ENCODE peak calls at places on chromosomes 5 and 9, in four cellular contexts. One of them, this sample, is unnamed. For H3K4me1 and H3K36me3, the result is how much of the 10 kb centered on the place peaks cover.

GRCh38 chr5:120465281-120465961 is 1.3 kb downstream of the PRR16 start:
- DNase-seq in sigmoid colon: peak
- DNase-seq in GM23338: peak
- DNase-seq in mammary epithelial cell: peak
- DNase-seq in this sample: no peak

GRCh38 chr5:73815631-73816030 is 189.6 kb downstream of the ARHGEF28 start:
- DNase-seq in mammary epithelial cell: peak
- DNase-seq in sigmoid colon: no peak
- DNase-seq in GM23338: no peak
- DNase-seq in this sample: no peak

GRCh38 chr5:39470021-39470420 is 45.2 kb upstream of the DAB2 start:
- DNase-seq in GM23338: no peak
- DNase-seq in sigmoid colon: no peak
- DNase-seq in mammary epithelial cell: no peak
- DNase-seq in this sample: no peak

GRCh38 chr9:20552874-20553624 is 69.2 kb downstream of the MLLT3 start:
- DNase-seq in GM23338: no peak
- DNase-seq in mammary epithelial cell: no peak
- DNase-seq in sigmoid colon: no peak
- DNase-seq in this sample: peak

GRCh38 chr5:31161772-31162171 is 31.7 kb upstream of the CDH6 start:
- DNase-seq in sigmoid colon: no peak
- DNase-seq in GM23338: peak
- DNase-seq in mammary epithelial cell: no peak
- DNase-seq in this sample: peak

GRCh38 chr9:750264-750967 is 91.1 kb upstream of the DMRT1 start:
- DNase-seq in sigmoid colon: peak
- DNase-seq in mammary epithelial cell: no peak
- DNase-seq in GM23338: no peak
- DNase-seq in this sample: no peak

GRCh38 chr9:132502480-132502879 is 79.9 kb upstream of the BARHL1 start:
- DNase-seq in mammary epithelial cell: no peak
- DNase-seq in sigmoid colon: no peak
- DNase-seq in GM23338: no peak
- DNase-seq in this sample: no peak

GRCh38 chr5:91223886-91224285 is 159.2 kb downstream of the ARRDC3 start:
- DNase-seq in sigmoid colon: no peak
- DNase-seq in mammary epithelial cell: peak
- DNase-seq in GM23338: no peak
- DNase-seq in this sample: no peak

GRCh38 chr5:148214665-148215064 is 11.8 kb downstream of the SPINK6 start:
- DNase-seq in mammary epithelial cell: no peak
- DNase-seq in GM23338: no peak
- DNase-seq in sigmoid colon: no peak
- DNase-seq in this sample: no peak

GRCh38 chr5:53200309-53200708 is 90.8 kb upstream of the MOCS2 start:
- DNase-seq in GM23338: no peak
- DNase-seq in sigmoid colon: no peak
- DNase-seq in mammary epithelial cell: no peak
- DNase-seq in this sample: no peak

GRCh38 chr5:154375331-154376008 is 70.3 kb upstream of the SAP30L start:
- DNase-seq in GM23338: no peak
- DNase-seq in sigmoid colon: no peak
- DNase-seq in mammary epithelial cell: no peak
- DNase-seq in this sample: no peak

GRCh38 chr5:141489841-141490240 is 960 bp downstream of the PCDHGC5 start:
- DNase-seq in mammary epithelial cell: no peak
- DNase-seq in GM23338: no peak
- DNase-seq in sigmoid colon: no peak
- DNase-seq in this sample: no peak

GRCh38 chr9:135212961-135213360 is 125.5 kb downstream of the OLFM1 start:
- DNase-seq in sigmoid colon: peak
- DNase-seq in mammary epithelial cell: no peak
- DNase-seq in GM23338: no peak
- DNase-seq in this sample: no peak

GRCh38 chr5:132418876-132419275 is 49.4 kb downstream of the SLC22A5 start:
- DNase-seq in mammary epithelial cell: no peak
- DNase-seq in GM23338: no peak
- DNase-seq in sigmoid colon: peak
- DNase-seq in this sample: no peak
- H3K4me1 ChIP-seq in mammary epithelial cell: half or more
- H3K4me1 ChIP-seq in GM23338: under half
- H3K4me1 ChIP-seq in sigmoid colon: half or more
- H3K4me1 ChIP-seq in this sample: under half

DNA sequence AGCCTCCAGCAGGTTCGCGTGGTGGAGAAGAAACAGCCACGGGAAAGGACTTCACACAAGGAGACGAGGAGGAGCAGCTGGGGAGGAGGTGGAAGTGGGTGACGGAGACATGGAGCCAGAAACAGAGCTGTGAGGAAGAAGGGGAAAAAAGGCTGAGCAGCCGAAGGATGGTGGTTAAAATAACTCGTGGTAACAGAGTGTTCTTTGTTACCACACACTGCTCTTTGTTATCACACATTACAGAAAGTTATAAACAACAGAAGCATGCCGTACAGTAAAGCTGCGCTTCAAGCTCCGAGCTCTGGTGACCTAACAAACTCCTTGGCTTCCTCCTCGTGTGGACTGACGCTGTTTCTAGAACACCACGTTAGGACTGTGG is 215.4 kb downstream of the GLIS3 start:
- DNase-seq in sigmoid colon: peak
- DNase-seq in GM23338: no peak
- DNase-seq in mammary epithelial cell: no peak
- DNase-seq in this sample: peak
- H3K4me3 ChIP-seq in sigmoid colon: no peak
- H3K4me3 ChIP-seq in GM23338: no peak
- H3K4me3 ChIP-seq in mammary epithelial cell: no peak
- H3K4me3 ChIP-seq in this sample: no peak

GRCh38 chr5:160020969-160021368 is 12.0 kb downstream of the TTC1 start:
- DNase-seq in sigmoid colon: no peak
- DNase-seq in mammary epithelial cell: peak
- DNase-seq in GM23338: no peak
- DNase-seq in this sample: no peak

GRCh38 chr5:160023883-160024635 is 15.1 kb downstream of the TTC1 start:
- DNase-seq in GM23338: no peak
- DNase-seq in sigmoid colon: no peak
- DNase-seq in mammary epithelial cell: no peak
- DNase-seq in this sample: peak

GRCh38 chr5:160020266-160020770 is 11.4 kb downstream of the TTC1 start:
- DNase-seq in mammary epithelial cell: no peak
- DNase-seq in sigmoid colon: no peak
- DNase-seq in GM23338: no peak
- DNase-seq in this sample: no peak

DNA sequence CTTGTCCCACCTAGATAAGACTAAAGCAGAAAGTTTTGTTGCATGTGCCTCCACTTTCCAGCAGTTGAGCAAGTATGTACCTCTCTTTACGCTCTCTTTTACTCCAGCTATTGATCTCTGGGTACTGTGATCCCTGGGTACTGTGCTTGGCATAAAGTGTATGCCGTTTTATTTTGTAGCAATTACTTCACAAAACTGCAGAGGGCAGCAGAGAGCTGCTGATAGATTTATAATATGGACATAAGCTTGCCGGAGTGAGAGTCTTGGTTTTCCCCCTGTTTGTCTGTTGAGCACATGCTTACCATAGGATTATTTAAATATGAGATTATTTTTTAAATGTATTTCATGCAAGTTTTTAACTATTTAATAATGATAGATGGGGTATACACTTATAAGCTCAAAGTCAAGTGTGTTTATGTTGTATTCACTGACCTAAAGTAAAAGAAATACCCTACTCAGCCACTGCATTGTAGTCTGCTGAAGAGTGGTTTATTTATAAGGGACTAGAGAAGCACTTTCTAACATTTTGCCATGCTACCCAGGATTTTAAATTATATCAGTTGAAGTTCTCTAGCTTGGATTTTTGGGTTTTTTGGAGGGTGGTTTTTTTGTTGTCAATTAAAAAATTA is 13.0 kb downstream of the TTC1 start:
- DNase-seq in GM23338: peak
- DNase-seq in sigmoid colon: no peak
- DNase-seq in mammary epithelial cell: peak
- DNase-seq in this sample: peak
- H3K36me3 ChIP-seq in GM23338: under half
- H3K36me3 ChIP-seq in sigmoid colon: under half
- H3K36me3 ChIP-seq in mammary epithelial cell: under half
- H3K36me3 ChIP-seq in this sample: under half

GRCh38 chr9:95495529-95495928 is 21.2 kb downstream of the PTCH1 start:
- DNase-seq in GM23338: no peak
- DNase-seq in mammary epithelial cell: no peak
- DNase-seq in sigmoid colon: no peak
- DNase-seq in this sample: no peak
- H3K4me1 ChIP-seq in GM23338: half or more
- H3K4me1 ChIP-seq in mammary epithelial cell: under half
- H3K4me1 ChIP-seq in sigmoid colon: under half
- H3K4me1 ChIP-seq in this sample: under half

GRCh38 chr9:117414220-117414905 is 494 bp downstream of the ASTN2 start:
- DNase-seq in GM23338: peak
- DNase-seq in mammary epithelial cell: peak
- DNase-seq in sigmoid colon: no peak
- DNase-seq in this sample: no peak

GRCh38 chr9:117414906-117415583 is at the start of gene ASTN2:
- DNase-seq in mammary epithelial cell: no peak
- DNase-seq in sigmoid colon: no peak
- DNase-seq in GM23338: peak
- DNase-seq in this sample: no peak

GRCh38 chr9:117412006-117412715 is 2.7 kb downstream of the ASTN2 start:
- DNase-seq in sigmoid colon: no peak
- DNase-seq in mammary epithelial cell: no peak
- DNase-seq in GM23338: peak
- DNase-seq in this sample: no peak

GRCh38 chr9:117412841-117413240 is 2.0 kb downstream of the ASTN2 start:
- DNase-seq in mammary epithelial cell: no peak
- DNase-seq in sigmoid colon: no peak
- DNase-seq in GM23338: peak
- DNase-seq in this sample: no peak

DNA sequence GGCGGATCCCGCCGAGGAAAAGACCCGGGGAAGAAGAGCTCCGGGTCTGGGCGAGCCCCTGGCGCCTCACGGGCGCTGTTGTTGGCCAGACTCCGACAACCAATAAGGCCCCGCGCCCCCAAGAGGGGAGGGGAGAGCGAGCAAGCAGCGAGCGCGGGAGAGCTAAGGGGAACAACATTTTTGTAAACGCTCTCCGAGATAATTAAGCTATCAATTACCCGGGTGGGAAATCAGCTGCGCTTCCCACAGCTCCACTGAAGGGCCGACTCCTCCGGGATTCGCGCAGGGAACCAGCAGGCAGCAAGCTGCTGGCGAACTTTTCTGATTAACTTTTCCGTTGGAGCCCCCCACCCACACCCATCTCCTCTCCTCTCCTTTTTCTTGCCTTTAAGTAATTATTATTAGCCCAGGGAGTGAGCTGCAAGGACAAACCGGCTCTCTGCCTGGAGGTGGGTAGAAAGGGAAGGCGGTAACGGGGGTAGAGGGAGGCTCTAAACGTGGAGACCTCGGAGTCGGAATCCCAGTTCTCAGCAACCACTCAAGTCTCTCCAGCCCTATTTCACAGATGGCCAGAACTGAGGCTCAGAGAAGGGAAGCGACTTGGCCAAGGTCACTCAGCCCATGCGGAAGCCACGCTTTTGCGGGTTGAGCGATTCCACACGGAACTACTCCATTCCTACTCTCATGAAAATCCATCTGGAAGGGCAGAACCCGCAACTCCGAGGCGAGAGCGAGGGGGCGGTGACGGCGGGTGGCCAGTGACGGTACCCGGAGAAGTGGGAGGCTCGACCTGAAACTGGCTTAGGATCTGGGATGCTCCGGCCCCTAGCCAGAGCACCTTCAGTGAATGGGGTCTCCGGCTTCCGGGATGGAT is 1.3 kb downstream of the ASTN2 start:
- DNase-seq in sigmoid colon: no peak
- DNase-seq in mammary epithelial cell: peak
- DNase-seq in GM23338: peak
- DNase-seq in this sample: no peak
- H3K4me3 ChIP-seq in sigmoid colon: no peak
- H3K4me3 ChIP-seq in mammary epithelial cell: no peak
- H3K4me3 ChIP-seq in GM23338: peak
- H3K4me3 ChIP-seq in this sample: peak

DNA sequence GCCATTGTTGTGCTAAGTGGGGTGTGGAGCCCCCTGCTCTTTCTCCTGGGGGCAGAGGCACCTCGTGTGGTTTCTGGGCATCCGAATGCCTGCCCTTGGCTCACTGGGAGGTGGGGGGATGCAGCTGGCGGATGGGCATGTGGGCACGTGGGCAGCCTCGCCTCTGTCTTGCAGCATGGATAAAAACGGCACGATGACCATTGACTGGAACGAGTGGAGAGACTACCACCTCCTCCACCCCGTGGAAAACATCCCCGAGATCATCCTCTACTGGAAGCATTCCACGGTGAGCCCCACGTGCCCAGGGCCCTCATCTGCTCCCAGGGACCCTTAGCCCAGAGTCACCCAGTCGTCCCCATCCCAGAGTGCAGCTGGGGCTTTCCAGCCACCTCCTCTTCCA is 25.3 kb downstream of the PTGES2 start:
- DNase-seq in mammary epithelial cell: no peak
- DNase-seq in sigmoid colon: no peak
- DNase-seq in GM23338: no peak
- DNase-seq in this sample: no peak
- H3K36me3 ChIP-seq in mammary epithelial cell: under half
- H3K36me3 ChIP-seq in sigmoid colon: under half
- H3K36me3 ChIP-seq in GM23338: under half
- H3K36me3 ChIP-seq in this sample: under half

DNA sequence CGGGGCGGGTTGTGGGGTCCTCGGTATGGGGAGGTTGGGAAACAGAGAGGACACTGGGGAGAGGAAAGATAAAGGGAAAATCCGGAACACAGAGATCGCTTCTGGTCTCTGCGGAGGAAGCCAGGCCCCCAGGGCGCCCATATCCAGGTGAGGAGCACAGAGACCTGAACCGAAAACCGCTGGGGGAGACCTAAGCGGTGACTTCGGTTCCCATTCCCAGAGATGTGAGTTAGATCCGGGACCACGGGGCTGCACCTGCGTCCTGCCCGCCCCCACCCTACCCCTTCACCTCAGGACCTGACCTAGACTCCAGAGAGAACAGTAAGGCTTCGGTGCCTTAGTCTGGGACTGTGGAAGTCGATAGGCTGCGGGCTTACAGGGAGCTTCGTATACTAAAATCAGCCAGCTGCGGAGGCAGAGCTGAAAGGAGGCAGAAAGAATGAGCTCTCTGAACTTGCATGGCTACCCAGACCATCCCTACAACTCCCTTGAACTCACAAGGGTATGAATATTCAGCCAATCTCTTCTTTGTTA is 463 bp upstream of the FAM13B start:
- DNase-seq in mammary epithelial cell: peak
- DNase-seq in sigmoid colon: no peak
- DNase-seq in GM23338: peak
- DNase-seq in this sample: no peak
- H3K4me1 ChIP-seq in mammary epithelial cell: under half
- H3K4me1 ChIP-seq in sigmoid colon: under half
- H3K4me1 ChIP-seq in GM23338: under half
- H3K4me1 ChIP-seq in this sample: under half

GRCh38 chr5:16179511-16179935 is at the start of gene MARCHF11:
- DNase-seq in sigmoid colon: no peak
- DNase-seq in mammary epithelial cell: no peak
- DNase-seq in GM23338: peak
- DNase-seq in this sample: no peak
- H3K4me3 ChIP-seq in sigmoid colon: no peak
- H3K4me3 ChIP-seq in mammary epithelial cell: no peak
- H3K4me3 ChIP-seq in GM23338: peak
- H3K4me3 ChIP-seq in this sample: no peak